ENCODE peak calls at places on chromosomes 16 and 17, in nine cellular contexts. One of them, this sample, is unnamed.
A peak's percentile ranks its signal among the peaks of the same experiment; 100 is the strongest.

GRCh38 chr17:56284501-56284900 is 131.2 kb downstream of the ANKFN1 start:
- DNase-seq in SW480: no peak
- DNase-seq in CD8-positive, alpha-beta memory T cell: no peak
- DNase-seq in ureter: no peak
- DNase-seq in fibroblast of pulmonary artery: no peak
- DNase-seq in NCI-H2029 treated with DMSO at 0.1 percent for 48 hours: no peak
- DNase-seq in H54: no peak
- DNase-seq in A549: no peak
- DNase-seq in GM23338: no peak
- DNase-seq in this sample: no peak

GRCh38 chr17:57257911-57258885 is 1.9 kb downstream of the MSI2 start:
- DNase-seq in SW480: no peak
- DNase-seq in CD8-positive, alpha-beta memory T cell: no peak
- DNase-seq in ureter: no peak
- DNase-seq in fibroblast of pulmonary artery: peak; percentile 44
- DNase-seq in NCI-H2029 treated with DMSO at 0.1 percent for 48 hours: peak; percentile 41
- DNase-seq in H54: no peak
- DNase-seq in A549: no peak
- DNase-seq in GM23338: peak; percentile 65
- DNase-seq in this sample: peak; percentile 74

GRCh38 chr17:42578282-42578869 is 847 bp upstream of the PSMC3IP start:
- DNase-seq in SW480: peak; percentile 78
- DNase-seq in CD8-positive, alpha-beta memory T cell: peak; percentile 40
- DNase-seq in ureter: peak; percentile 83
- DNase-seq in fibroblast of pulmonary artery: peak; percentile 78
- DNase-seq in NCI-H2029 treated with DMSO at 0.1 percent for 48 hours: peak; percentile 22
- DNase-seq in H54: peak; percentile 75
- DNase-seq in A549: peak; percentile 85
- DNase-seq in GM23338: peak; percentile 96
- DNase-seq in this sample: peak; percentile 93

GRCh38 chr17:55340726-55341125 is 76.0 kb downstream of the HLF start:
- DNase-seq in SW480: no peak
- DNase-seq in CD8-positive, alpha-beta memory T cell: no peak
- DNase-seq in ureter: no peak
- DNase-seq in fibroblast of pulmonary artery: no peak
- DNase-seq in NCI-H2029 treated with DMSO at 0.1 percent for 48 hours: no peak
- DNase-seq in H54: no peak
- DNase-seq in A549: no peak
- DNase-seq in GM23338: no peak
- DNase-seq in this sample: no peak

GRCh38 chr17:12859520-12859919 is 70.2 kb downstream of the ARHGAP44 start:
- DNase-seq in SW480: no peak
- DNase-seq in CD8-positive, alpha-beta memory T cell: no peak
- DNase-seq in ureter: no peak
- DNase-seq in fibroblast of pulmonary artery: peak; percentile 3
- DNase-seq in NCI-H2029 treated with DMSO at 0.1 percent for 48 hours: no peak
- DNase-seq in H54: no peak
- DNase-seq in A549: no peak
- DNase-seq in GM23338: no peak
- DNase-seq in this sample: no peak

GRCh38 chr17:75480281-75480680 is 23.8 kb downstream of the TMEM94 start:
- DNase-seq in SW480: no peak
- DNase-seq in CD8-positive, alpha-beta memory T cell: no peak
- DNase-seq in ureter: no peak
- DNase-seq in fibroblast of pulmonary artery: no peak
- DNase-seq in NCI-H2029 treated with DMSO at 0.1 percent for 48 hours: no peak
- DNase-seq in H54: no peak
- DNase-seq in A549: no peak
- DNase-seq in GM23338: no peak
- DNase-seq in this sample: no peak

GRCh38 chr16:11349599-11350276 is 4.5 kb downstream of the RMI2 start:
- DNase-seq in SW480: no peak
- DNase-seq in CD8-positive, alpha-beta memory T cell: no peak
- DNase-seq in ureter: peak; percentile 67
- DNase-seq in fibroblast of pulmonary artery: peak; percentile 79
- DNase-seq in NCI-H2029 treated with DMSO at 0.1 percent for 48 hours: no peak
- DNase-seq in H54: no peak
- DNase-seq in A549: no peak
- DNase-seq in GM23338: no peak
- DNase-seq in this sample: no peak

GRCh38 chr16:72666267-72666666 is 381.7 kb downstream of the ZFHX3 start:
- DNase-seq in SW480: peak; percentile 14
- DNase-seq in CD8-positive, alpha-beta memory T cell: no peak
- DNase-seq in ureter: no peak
- DNase-seq in fibroblast of pulmonary artery: peak; percentile 21
- DNase-seq in NCI-H2029 treated with DMSO at 0.1 percent for 48 hours: no peak
- DNase-seq in H54: no peak
- DNase-seq in A549: no peak
- DNase-seq in GM23338: no peak
- DNase-seq in this sample: no peak

GRCh38 chr17:78558181-78558850 is 18.9 kb downstream of the DNAH17 start:
- DNase-seq in SW480: peak; percentile 44
- DNase-seq in CD8-positive, alpha-beta memory T cell: no peak
- DNase-seq in ureter: no peak
- DNase-seq in fibroblast of pulmonary artery: peak; percentile 28
- DNase-seq in NCI-H2029 treated with DMSO at 0.1 percent for 48 hours: no peak
- DNase-seq in H54: peak; percentile 39
- DNase-seq in A549: peak; percentile 53
- DNase-seq in GM23338: no peak
- DNase-seq in this sample: no peak

GRCh38 chr16:47258874-47259461 is 115.2 kb upstream of the NETO2 start:
- DNase-seq in SW480: peak; percentile 5
- DNase-seq in CD8-positive, alpha-beta memory T cell: no peak
- DNase-seq in ureter: no peak
- DNase-seq in fibroblast of pulmonary artery: peak; percentile 44
- DNase-seq in NCI-H2029 treated with DMSO at 0.1 percent for 48 hours: no peak
- DNase-seq in H54: peak; percentile 9
- DNase-seq in A549: peak; percentile 52
- DNase-seq in GM23338: peak; percentile 71
- DNase-seq in this sample: no peak

GRCh38 chr16:28977703-28978641 is 3.4 kb downstream of the SPNS1 start:
- DNase-seq in SW480: no peak
- DNase-seq in CD8-positive, alpha-beta memory T cell: no peak
- DNase-seq in ureter: no peak
- DNase-seq in fibroblast of pulmonary artery: no peak
- DNase-seq in NCI-H2029 treated with DMSO at 0.1 percent for 48 hours: peak; percentile 8
- DNase-seq in H54: no peak
- DNase-seq in A549: no peak
- DNase-seq in GM23338: peak; percentile 81
- DNase-seq in this sample: no peak

GRCh38 chr17:63095459-63095858 is 129.4 kb downstream of the TANC2 start:
- DNase-seq in SW480: no peak
- DNase-seq in CD8-positive, alpha-beta memory T cell: no peak
- DNase-seq in ureter: no peak
- DNase-seq in fibroblast of pulmonary artery: no peak
- DNase-seq in NCI-H2029 treated with DMSO at 0.1 percent for 48 hours: no peak
- DNase-seq in H54: no peak
- DNase-seq in A549: no peak
- DNase-seq in GM23338: no peak
- DNase-seq in this sample: no peak

GRCh38 chr17:13725286-13725990 is 123.7 kb upstream of the HS3ST3A1 start:
- DNase-seq in SW480: peak; percentile 22
- DNase-seq in CD8-positive, alpha-beta memory T cell: no peak
- DNase-seq in ureter: no peak
- DNase-seq in fibroblast of pulmonary artery: peak; percentile 44
- DNase-seq in NCI-H2029 treated with DMSO at 0.1 percent for 48 hours: no peak
- DNase-seq in H54: no peak
- DNase-seq in A549: peak; percentile 47
- DNase-seq in GM23338: no peak
- DNase-seq in this sample: peak; percentile 74

GRCh38 chr17:76687278-76688164 is 23.2 kb downstream of the MXRA7 start:
- DNase-seq in SW480: no peak
- DNase-seq in CD8-positive, alpha-beta memory T cell: no peak
- DNase-seq in ureter: no peak
- DNase-seq in fibroblast of pulmonary artery: no peak
- DNase-seq in NCI-H2029 treated with DMSO at 0.1 percent for 48 hours: no peak
- DNase-seq in H54: no peak
- DNase-seq in A549: no peak
- DNase-seq in GM23338: no peak
- DNase-seq in this sample: no peak

GRCh38 chr17:42436401-42436800 is 13.3 kb upstream of the CAVIN1 start:
- DNase-seq in SW480: no peak
- DNase-seq in CD8-positive, alpha-beta memory T cell: no peak
- DNase-seq in ureter: no peak
- DNase-seq in fibroblast of pulmonary artery: peak; percentile 99
- DNase-seq in NCI-H2029 treated with DMSO at 0.1 percent for 48 hours: no peak
- DNase-seq in H54: no peak
- DNase-seq in A549: no peak
- DNase-seq in GM23338: no peak
- DNase-seq in this sample: no peak

GRCh38 chr17:34156741-34157589 is 98.1 kb upstream of the CCL2 start:
- DNase-seq in SW480: no peak
- DNase-seq in CD8-positive, alpha-beta memory T cell: no peak
- DNase-seq in ureter: no peak
- DNase-seq in fibroblast of pulmonary artery: no peak
- DNase-seq in NCI-H2029 treated with DMSO at 0.1 percent for 48 hours: no peak
- DNase-seq in H54: no peak
- DNase-seq in A549: no peak
- DNase-seq in GM23338: no peak
- DNase-seq in this sample: peak; percentile 82

GRCh38 chr17:10620823-10621222 is 36.3 kb downstream of the MYH3 start:
- DNase-seq in SW480: no peak
- DNase-seq in CD8-positive, alpha-beta memory T cell: no peak
- DNase-seq in ureter: no peak
- DNase-seq in fibroblast of pulmonary artery: no peak
- DNase-seq in NCI-H2029 treated with DMSO at 0.1 percent for 48 hours: no peak
- DNase-seq in H54: no peak
- DNase-seq in A549: peak; percentile 37
- DNase-seq in GM23338: no peak
- DNase-seq in this sample: no peak

GRCh38 chr17:41167561-41167960 is 460 bp downstream of the KRTAP4-3 start:
- DNase-seq in SW480: no peak
- DNase-seq in CD8-positive, alpha-beta memory T cell: no peak
- DNase-seq in ureter: no peak
- DNase-seq in fibroblast of pulmonary artery: no peak
- DNase-seq in NCI-H2029 treated with DMSO at 0.1 percent for 48 hours: no peak
- DNase-seq in H54: no peak
- DNase-seq in A549: no peak
- DNase-seq in GM23338: no peak
- DNase-seq in this sample: no peak

GRCh38 chr16:86519007-86519648 is 8.8 kb downstream of the FOXF1 start:
- DNase-seq in SW480: no peak
- DNase-seq in CD8-positive, alpha-beta memory T cell: no peak
- DNase-seq in ureter: no peak
- DNase-seq in fibroblast of pulmonary artery: no peak
- DNase-seq in NCI-H2029 treated with DMSO at 0.1 percent for 48 hours: no peak
- DNase-seq in H54: no peak
- DNase-seq in A549: no peak
- DNase-seq in GM23338: no peak
- DNase-seq in this sample: no peak

GRCh38 chr16:11632455-11632921 is 35.8 kb upstream of the SNN start:
- DNase-seq in SW480: peak; percentile 42
- DNase-seq in CD8-positive, alpha-beta memory T cell: no peak
- DNase-seq in ureter: peak; percentile 73
- DNase-seq in fibroblast of pulmonary artery: peak; percentile 92
- DNase-seq in NCI-H2029 treated with DMSO at 0.1 percent for 48 hours: no peak
- DNase-seq in H54: no peak
- DNase-seq in A549: no peak
- DNase-seq in GM23338: no peak
- DNase-seq in this sample: peak; percentile 88

GRCh38 chr16:22065252-22065651 is 27.1 kb upstream of the VWA3A start:
- DNase-seq in SW480: no peak
- DNase-seq in CD8-positive, alpha-beta memory T cell: no peak
- DNase-seq in ureter: no peak
- DNase-seq in fibroblast of pulmonary artery: no peak
- DNase-seq in NCI-H2029 treated with DMSO at 0.1 percent for 48 hours: no peak
- DNase-seq in H54: no peak
- DNase-seq in A549: no peak
- DNase-seq in GM23338: no peak
- DNase-seq in this sample: no peak

GRCh38 chr16:56658476-56658875 is 717 bp downstream of the MT1F start:
- DNase-seq in SW480: no peak
- DNase-seq in CD8-positive, alpha-beta memory T cell: no peak
- DNase-seq in ureter: no peak
- DNase-seq in fibroblast of pulmonary artery: no peak
- DNase-seq in NCI-H2029 treated with DMSO at 0.1 percent for 48 hours: no peak
- DNase-seq in H54: no peak
- DNase-seq in A549: no peak
- DNase-seq in GM23338: no peak
- DNase-seq in this sample: no peak

GRCh38 chr16:67006930-67007658 is 18.7 kb downstream of the CES4A start:
- DNase-seq in SW480: no peak
- DNase-seq in CD8-positive, alpha-beta memory T cell: no peak
- DNase-seq in ureter: no peak
- DNase-seq in fibroblast of pulmonary artery: no peak
- DNase-seq in NCI-H2029 treated with DMSO at 0.1 percent for 48 hours: no peak
- DNase-seq in H54: no peak
- DNase-seq in A549: no peak
- DNase-seq in GM23338: no peak
- DNase-seq in this sample: peak; percentile 85

GRCh38 chr17:64572682-64573154 is 65.9 kb downstream of the CEP95 start:
- DNase-seq in SW480: no peak
- DNase-seq in CD8-positive, alpha-beta memory T cell: no peak
- DNase-seq in ureter: no peak
- DNase-seq in fibroblast of pulmonary artery: peak; percentile 78
- DNase-seq in NCI-H2029 treated with DMSO at 0.1 percent for 48 hours: no peak
- DNase-seq in H54: no peak
- DNase-seq in A549: peak; percentile 7
- DNase-seq in GM23338: no peak
- DNase-seq in this sample: no peak

GRCh38 chr17:20281860-20282259 is 185.5 kb downstream of the LGALS9B start:
- DNase-seq in SW480: no peak
- DNase-seq in CD8-positive, alpha-beta memory T cell: no peak
- DNase-seq in ureter: no peak
- DNase-seq in fibroblast of pulmonary artery: no peak
- DNase-seq in NCI-H2029 treated with DMSO at 0.1 percent for 48 hours: no peak
- DNase-seq in H54: no peak
- DNase-seq in A549: no peak
- DNase-seq in GM23338: no peak
- DNase-seq in this sample: no peak

GRCh38 chr16:65510241-65510640 is 388.4 kb upstream of the CDH11 start:
- DNase-seq in SW480: no peak
- DNase-seq in CD8-positive, alpha-beta memory T cell: no peak
- DNase-seq in ureter: no peak
- DNase-seq in fibroblast of pulmonary artery: no peak
- DNase-seq in NCI-H2029 treated with DMSO at 0.1 percent for 48 hours: no peak
- DNase-seq in H54: no peak
- DNase-seq in A549: no peak
- DNase-seq in GM23338: no peak
- DNase-seq in this sample: no peak

GRCh38 chr17:9360610-9361571 is 214.7 kb downstream of the STX8 start:
- DNase-seq in SW480: no peak
- DNase-seq in CD8-positive, alpha-beta memory T cell: no peak
- DNase-seq in ureter: no peak
- DNase-seq in fibroblast of pulmonary artery: peak; percentile 89
- DNase-seq in NCI-H2029 treated with DMSO at 0.1 percent for 48 hours: no peak
- DNase-seq in H54: peak; percentile 28
- DNase-seq in A549: peak; percentile 83
- DNase-seq in GM23338: no peak
- DNase-seq in this sample: peak; percentile 77

GRCh38 chr17:57999496-58000017 is 7.5 kb downstream of the SRSF1 start:
- DNase-seq in SW480: peak; percentile 77
- DNase-seq in CD8-positive, alpha-beta memory T cell: no peak
- DNase-seq in ureter: no peak
- DNase-seq in fibroblast of pulmonary artery: peak; percentile 87
- DNase-seq in NCI-H2029 treated with DMSO at 0.1 percent for 48 hours: peak; percentile 56
- DNase-seq in H54: no peak
- DNase-seq in A549: peak; percentile 81
- DNase-seq in GM23338: peak; percentile 89
- DNase-seq in this sample: no peak

GRCh38 chr16:17552351-17552750 is 81.6 kb upstream of the XYLT1 start:
- DNase-seq in SW480: no peak
- DNase-seq in CD8-positive, alpha-beta memory T cell: no peak
- DNase-seq in ureter: no peak
- DNase-seq in fibroblast of pulmonary artery: no peak
- DNase-seq in NCI-H2029 treated with DMSO at 0.1 percent for 48 hours: no peak
- DNase-seq in H54: no peak
- DNase-seq in A549: no peak
- DNase-seq in GM23338: no peak
- DNase-seq in this sample: no peak

GRCh38 chr16:69193860-69194259 is 6.9 kb downstream of the SNTB2 start:
- DNase-seq in SW480: no peak
- DNase-seq in CD8-positive, alpha-beta memory T cell: no peak
- DNase-seq in ureter: no peak
- DNase-seq in fibroblast of pulmonary artery: no peak
- DNase-seq in NCI-H2029 treated with DMSO at 0.1 percent for 48 hours: no peak
- DNase-seq in H54: no peak
- DNase-seq in A549: no peak
- DNase-seq in GM23338: no peak
- DNase-seq in this sample: no peak

GRCh38 chr16:30557397-30557949 is 701 bp downstream of the ZNF764 start:
- DNase-seq in SW480: no peak
- DNase-seq in CD8-positive, alpha-beta memory T cell: no peak
- DNase-seq in ureter: no peak
- DNase-seq in fibroblast of pulmonary artery: no peak
- DNase-seq in NCI-H2029 treated with DMSO at 0.1 percent for 48 hours: no peak
- DNase-seq in H54: no peak
- DNase-seq in A549: no peak
- DNase-seq in GM23338: no peak
- DNase-seq in this sample: no peak